ENCODE peak calls at places on chromosomes 12 and 14, in eight cellular contexts. One of them, this sample, is unnamed.

GRCh38 chr14:80336613-80337106 is 125.4 kb upstream of the DIO2 start:
- DNase-seq in fibroblast of lung: no peak
- DNase-seq in mesenchymal stem cell: no peak
- DNase-seq in left ventricle myocardium inferior: no peak
- DNase-seq in DND-41: no peak
- DNase-seq in upper lobe of right lung: no peak
- DNase-seq in neural progenitor cell: no peak
- DNase-seq in BE2C: no peak
- DNase-seq in this sample: no peak

GRCh38 chr14:93688239-93688666 is 100.0 kb downstream of the PRIMA1 start:
- DNase-seq in left ventricle myocardium inferior: no peak
- DNase-seq in neural progenitor cell: peak; percentile 94
- DNase-seq in BE2C: no peak
- DNase-seq in DND-41: no peak
- DNase-seq in fibroblast of lung: no peak
- DNase-seq in mesenchymal stem cell: no peak
- DNase-seq in upper lobe of right lung: no peak
- DNase-seq in this sample: no peak

GRCh38 chr14:104688755-104689619 is at the start of gene INF2:
- DNase-seq in fibroblast of lung: peak; percentile 45
- DNase-seq in upper lobe of right lung: peak; percentile 83
- DNase-seq in left ventricle myocardium inferior: peak; percentile 69
- DNase-seq in neural progenitor cell: peak; percentile 80
- DNase-seq in BE2C: peak; percentile 75
- DNase-seq in mesenchymal stem cell: peak; percentile 64
- DNase-seq in DND-41: peak; percentile 55
- DNase-seq in this sample: no peak

GRCh38 chr12:32455607-32456063 is 56.3 kb downstream of the FGD4 start:
- DNase-seq in neural progenitor cell: peak; percentile 72
- DNase-seq in fibroblast of lung: peak; percentile 90
- DNase-seq in BE2C: peak; percentile 44
- DNase-seq in left ventricle myocardium inferior: no peak
- DNase-seq in DND-41: no peak
- DNase-seq in mesenchymal stem cell: peak; percentile 77
- DNase-seq in upper lobe of right lung: no peak
- DNase-seq in this sample: no peak

GRCh38 chr12:129994634-129995033 is 90.8 kb upstream of the TMEM132D start:
- DNase-seq in BE2C: no peak
- DNase-seq in fibroblast of lung: no peak
- DNase-seq in left ventricle myocardium inferior: no peak
- DNase-seq in neural progenitor cell: no peak
- DNase-seq in DND-41: no peak
- DNase-seq in upper lobe of right lung: no peak
- DNase-seq in mesenchymal stem cell: no peak
- DNase-seq in this sample: no peak

GRCh38 chr12:61232040-61232439 is 1028.2 kb upstream of the USP15 start:
- DNase-seq in mesenchymal stem cell: no peak
- DNase-seq in neural progenitor cell: no peak
- DNase-seq in DND-41: no peak
- DNase-seq in fibroblast of lung: no peak
- DNase-seq in left ventricle myocardium inferior: no peak
- DNase-seq in upper lobe of right lung: no peak
- DNase-seq in BE2C: no peak
- DNase-seq in this sample: no peak

GRCh38 chr14:52031781-52032180 is 37.1 kb downstream of the NID2 start:
- DNase-seq in neural progenitor cell: no peak
- DNase-seq in upper lobe of right lung: no peak
- DNase-seq in fibroblast of lung: peak; percentile 79
- DNase-seq in left ventricle myocardium inferior: peak; percentile 72
- DNase-seq in DND-41: no peak
- DNase-seq in BE2C: no peak
- DNase-seq in mesenchymal stem cell: peak; percentile 77
- DNase-seq in this sample: peak; percentile 90

GRCh38 chr12:100826323-100826722 is 31.7 kb downstream of the ANO4 start:
- DNase-seq in mesenchymal stem cell: peak; percentile 64
- DNase-seq in left ventricle myocardium inferior: peak; percentile 15
- DNase-seq in fibroblast of lung: peak; percentile 64
- DNase-seq in BE2C: no peak
- DNase-seq in DND-41: peak; percentile 51
- DNase-seq in neural progenitor cell: peak; percentile 81
- DNase-seq in upper lobe of right lung: peak; percentile 64
- DNase-seq in this sample: no peak

GRCh38 chr12:52254965-52255751 is 19.3 kb upstream of the KRT86 start:
- DNase-seq in mesenchymal stem cell: no peak
- DNase-seq in fibroblast of lung: no peak
- DNase-seq in left ventricle myocardium inferior: no peak
- DNase-seq in upper lobe of right lung: peak; percentile 46
- DNase-seq in BE2C: no peak
- DNase-seq in neural progenitor cell: no peak
- DNase-seq in DND-41: no peak
- DNase-seq in this sample: no peak

GRCh38 chr12:52254180-52254964 is 20.1 kb upstream of the KRT86 start:
- DNase-seq in upper lobe of right lung: peak; percentile 50
- DNase-seq in mesenchymal stem cell: no peak
- DNase-seq in neural progenitor cell: no peak
- DNase-seq in left ventricle myocardium inferior: no peak
- DNase-seq in fibroblast of lung: no peak
- DNase-seq in DND-41: no peak
- DNase-seq in BE2C: no peak
- DNase-seq in this sample: no peak

GRCh38 chr12:52253391-52254179 is 20.5 kb downstream of the KRT7 start:
- DNase-seq in neural progenitor cell: no peak
- DNase-seq in mesenchymal stem cell: no peak
- DNase-seq in DND-41: no peak
- DNase-seq in BE2C: no peak
- DNase-seq in upper lobe of right lung: no peak
- DNase-seq in left ventricle myocardium inferior: no peak
- DNase-seq in fibroblast of lung: no peak
- DNase-seq in this sample: no peak

GRCh38 chr12:52251367-52252055 is 18.5 kb downstream of the KRT7 start:
- DNase-seq in BE2C: no peak
- DNase-seq in upper lobe of right lung: no peak
- DNase-seq in mesenchymal stem cell: no peak
- DNase-seq in DND-41: no peak
- DNase-seq in fibroblast of lung: no peak
- DNase-seq in left ventricle myocardium inferior: no peak
- DNase-seq in neural progenitor cell: no peak
- DNase-seq in this sample: no peak

DNA sequence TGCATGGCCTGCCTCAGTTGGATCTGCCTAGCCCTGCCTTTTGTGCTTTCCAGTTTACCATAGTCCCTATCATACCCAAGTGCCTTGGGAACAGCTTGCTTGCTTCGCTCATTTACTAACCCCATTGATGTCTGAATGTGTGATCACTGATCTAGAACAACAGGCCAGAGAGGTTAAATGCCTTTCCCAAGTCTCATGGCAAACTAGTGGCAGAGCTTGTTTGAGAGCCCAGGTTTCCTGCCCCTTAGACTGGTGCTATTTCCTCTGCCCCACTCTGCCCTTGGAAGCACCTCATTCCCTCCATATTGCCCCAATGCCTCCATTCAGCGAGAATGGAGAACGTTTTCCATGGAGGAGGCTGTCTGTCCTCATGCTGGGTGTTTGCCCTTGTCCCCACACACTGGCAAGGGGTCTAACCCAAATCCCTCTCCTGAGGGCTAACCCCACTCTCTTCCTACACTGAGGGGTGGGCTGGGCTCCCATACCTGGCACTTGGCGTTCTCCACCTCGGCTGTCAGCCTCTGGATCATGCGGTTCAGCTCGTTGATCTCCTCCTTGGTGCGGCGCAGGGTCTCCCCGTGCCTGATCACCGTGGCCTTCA is 19.8 kb downstream of the KRT7 start:
- DNase-seq in DND-41: no peak
- DNase-seq in neural progenitor cell: no peak
- DNase-seq in mesenchymal stem cell: no peak
- DNase-seq in left ventricle myocardium inferior: no peak
- DNase-seq in fibroblast of lung: no peak
- DNase-seq in upper lobe of right lung: no peak
- DNase-seq in BE2C: no peak
- DNase-seq in this sample: no peak
- H3K27me3 ChIP-seq in DND-41: no peaks in the 10 kb centered on the region
- H3K27me3 ChIP-seq in neural progenitor cell: peaks cover 86% of the 10 kb centered on the region
- H3K27me3 ChIP-seq in mesenchymal stem cell: peaks cover 84% of the 10 kb centered on the region
- H3K27me3 ChIP-seq in left ventricle myocardium inferior: peaks cover 94% of the 10 kb centered on the region
- H3K27me3 ChIP-seq in fibroblast of lung: peaks cover 21% of the 10 kb centered on the region
- H3K27me3 ChIP-seq in upper lobe of right lung: peaks cover 32% of the 10 kb centered on the region
- H3K27me3 ChIP-seq in BE2C: peaks cover 7% of the 10 kb centered on the region
- H3K27me3 ChIP-seq in this sample: no peaks in the 10 kb centered on the region

GRCh38 chr14:95225251-95225887 is 68.0 kb upstream of the DICER1 start:
- DNase-seq in fibroblast of lung: no peak
- DNase-seq in DND-41: no peak
- DNase-seq in neural progenitor cell: no peak
- DNase-seq in upper lobe of right lung: no peak
- DNase-seq in BE2C: no peak
- DNase-seq in mesenchymal stem cell: no peak
- DNase-seq in left ventricle myocardium inferior: no peak
- DNase-seq in this sample: no peak

GRCh38 chr14:95228240-95228639 is 70.9 kb upstream of the DICER1 start:
- DNase-seq in neural progenitor cell: no peak
- DNase-seq in left ventricle myocardium inferior: no peak
- DNase-seq in upper lobe of right lung: no peak
- DNase-seq in fibroblast of lung: no peak
- DNase-seq in BE2C: no peak
- DNase-seq in mesenchymal stem cell: no peak
- DNase-seq in DND-41: no peak
- DNase-seq in this sample: no peak

GRCh38 chr14:95229749-95230148 is 72.4 kb upstream of the DICER1 start:
- DNase-seq in upper lobe of right lung: no peak
- DNase-seq in DND-41: no peak
- DNase-seq in left ventricle myocardium inferior: no peak
- DNase-seq in BE2C: no peak
- DNase-seq in fibroblast of lung: no peak
- DNase-seq in neural progenitor cell: no peak
- DNase-seq in mesenchymal stem cell: no peak
- DNase-seq in this sample: no peak

GRCh38 chr14:95227279-95227860 is 70.0 kb upstream of the DICER1 start:
- DNase-seq in mesenchymal stem cell: no peak
- DNase-seq in upper lobe of right lung: no peak
- DNase-seq in BE2C: peak; percentile 37
- DNase-seq in fibroblast of lung: peak; percentile 29
- DNase-seq in DND-41: no peak
- DNase-seq in left ventricle myocardium inferior: no peak
- DNase-seq in neural progenitor cell: no peak
- DNase-seq in this sample: no peak

DNA sequence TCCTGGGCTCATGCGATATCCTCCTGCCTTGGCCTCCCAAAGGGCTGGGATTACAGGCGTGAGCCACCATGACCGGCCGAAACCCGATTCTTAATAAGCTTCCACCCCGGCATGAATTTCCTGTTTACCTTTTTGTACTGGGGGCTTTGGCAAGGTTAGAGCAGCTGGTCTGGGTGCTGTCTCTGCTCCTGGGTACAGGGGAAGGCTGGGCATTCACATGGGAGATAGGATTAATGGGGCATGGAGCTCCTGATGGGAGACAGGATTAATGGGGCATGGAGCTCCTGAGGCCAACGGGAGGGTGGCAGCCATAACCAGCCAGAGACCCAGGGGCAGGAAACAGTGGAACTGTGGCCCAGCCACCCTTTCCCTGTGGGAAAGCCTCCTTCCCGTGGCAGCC is 69.5 kb upstream of the DICER1 start:
- DNase-seq in left ventricle myocardium inferior: no peak
- DNase-seq in neural progenitor cell: no peak
- DNase-seq in upper lobe of right lung: no peak
- DNase-seq in DND-41: no peak
- DNase-seq in BE2C: no peak
- DNase-seq in mesenchymal stem cell: no peak
- DNase-seq in fibroblast of lung: no peak
- DNase-seq in this sample: no peak
- H3K4me3 ChIP-seq in left ventricle myocardium inferior: no peak overlapping the region
- H3K4me3 ChIP-seq in neural progenitor cell: no peak overlapping the region
- H3K4me3 ChIP-seq in upper lobe of right lung: no peak overlapping the region
- H3K4me3 ChIP-seq in DND-41: no peak overlapping the region
- H3K4me3 ChIP-seq in BE2C: no peak overlapping the region
- H3K4me3 ChIP-seq in mesenchymal stem cell: no peak overlapping the region
- H3K4me3 ChIP-seq in fibroblast of lung: no peak overlapping the region
- H3K4me3 ChIP-seq in this sample: peak overlapping the region; percentile 53

GRCh38 chr12:74499192-74499591 is 38.4 kb upstream of the ATXN7L3B start:
- DNase-seq in BE2C: no peak
- DNase-seq in DND-41: peak; percentile 63
- DNase-seq in upper lobe of right lung: no peak
- DNase-seq in mesenchymal stem cell: no peak
- DNase-seq in left ventricle myocardium inferior: no peak
- DNase-seq in neural progenitor cell: no peak
- DNase-seq in fibroblast of lung: no peak
- DNase-seq in this sample: no peak
- H3K4me1 ChIP-seq in BE2C: no peaks in the 10 kb centered on the region
- H3K4me1 ChIP-seq in DND-41: peaks cover 38% of the 10 kb centered on the region
- H3K4me1 ChIP-seq in upper lobe of right lung: no peaks in the 10 kb centered on the region
- H3K4me1 ChIP-seq in mesenchymal stem cell: no peaks in the 10 kb centered on the region
- H3K4me1 ChIP-seq in left ventricle myocardium inferior: no peaks in the 10 kb centered on the region
- H3K4me1 ChIP-seq in neural progenitor cell: no peaks in the 10 kb centered on the region
- H3K4me1 ChIP-seq in fibroblast of lung: no peaks in the 10 kb centered on the region
- H3K4me1 ChIP-seq in this sample: no peaks in the 10 kb centered on the region

GRCh38 chr12:120377611-120378010 is 8.6 kb upstream of the MSI1 start:
- DNase-seq in neural progenitor cell: no peak
- DNase-seq in upper lobe of right lung: no peak
- DNase-seq in fibroblast of lung: no peak
- DNase-seq in mesenchymal stem cell: no peak
- DNase-seq in BE2C: no peak
- DNase-seq in left ventricle myocardium inferior: no peak
- DNase-seq in DND-41: no peak
- DNase-seq in this sample: no peak

GRCh38 chr12:120376416-120376815 is 7.5 kb upstream of the MSI1 start:
- DNase-seq in neural progenitor cell: no peak
- DNase-seq in left ventricle myocardium inferior: no peak
- DNase-seq in mesenchymal stem cell: no peak
- DNase-seq in DND-41: no peak
- DNase-seq in BE2C: no peak
- DNase-seq in fibroblast of lung: no peak
- DNase-seq in upper lobe of right lung: no peak
- DNase-seq in this sample: no peak

GRCh38 chr12:120373683-120374082 is 4.7 kb upstream of the MSI1 start:
- DNase-seq in mesenchymal stem cell: no peak
- DNase-seq in left ventricle myocardium inferior: no peak
- DNase-seq in DND-41: no peak
- DNase-seq in BE2C: no peak
- DNase-seq in upper lobe of right lung: no peak
- DNase-seq in neural progenitor cell: no peak
- DNase-seq in fibroblast of lung: no peak
- DNase-seq in this sample: no peak

GRCh38 chr12:120376890-120377572 is 8.1 kb upstream of the MSI1 start:
- DNase-seq in fibroblast of lung: no peak
- DNase-seq in mesenchymal stem cell: no peak
- DNase-seq in neural progenitor cell: no peak
- DNase-seq in left ventricle myocardium inferior: no peak
- DNase-seq in DND-41: no peak
- DNase-seq in upper lobe of right lung: no peak
- DNase-seq in BE2C: no peak
- DNase-seq in this sample: no peak

DNA sequence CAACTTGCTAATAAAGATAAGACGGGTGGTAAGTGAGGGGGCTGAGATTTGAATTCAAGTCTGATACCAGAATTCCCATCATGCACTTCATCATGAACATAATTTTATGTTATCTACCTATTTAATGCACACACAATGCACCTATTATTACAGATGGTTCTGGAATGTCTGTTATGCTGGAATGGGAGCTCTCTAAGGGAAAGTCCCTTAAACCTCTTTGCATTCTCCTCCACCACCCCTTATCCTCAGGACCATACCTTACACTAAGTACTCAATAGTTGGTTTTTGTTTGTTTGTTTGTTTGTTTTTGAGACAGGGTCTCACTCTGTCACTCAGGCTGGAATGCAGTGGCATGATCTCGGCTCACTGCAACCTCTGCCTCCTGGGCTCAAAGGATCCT is 7.0 kb upstream of the MSI1 start:
- DNase-seq in DND-41: no peak
- DNase-seq in upper lobe of right lung: no peak
- DNase-seq in mesenchymal stem cell: no peak
- DNase-seq in left ventricle myocardium inferior: no peak
- DNase-seq in BE2C: no peak
- DNase-seq in fibroblast of lung: no peak
- DNase-seq in neural progenitor cell: no peak
- DNase-seq in this sample: no peak
- H3K27me3 ChIP-seq in DND-41: peaks cover 21% of the 10 kb centered on the region
- H3K27me3 ChIP-seq in upper lobe of right lung: peaks cover 28% of the 10 kb centered on the region
- H3K27me3 ChIP-seq in mesenchymal stem cell: peaks cover 63% of the 10 kb centered on the region
- H3K27me3 ChIP-seq in left ventricle myocardium inferior: peaks cover 53% of the 10 kb centered on the region
- H3K27me3 ChIP-seq in BE2C: peaks cover 27% of the 10 kb centered on the region
- H3K27me3 ChIP-seq in fibroblast of lung: peaks cover 26% of the 10 kb centered on the region
- H3K27me3 ChIP-seq in neural progenitor cell: no peaks in the 10 kb centered on the region
- H3K27me3 ChIP-seq in this sample: no peaks in the 10 kb centered on the region

This sample was measured in ascending aorta.